ENCODE peak calls at places on chromosomes 5 and 9, in six cellular contexts. Z is activated CD8-positive, alpha-beta T cell treated with anti-CD3 and anti-CD28 coated beads for 36 hours; W is cardiac fibroblast; J is A549; F is erythroblast; T is fibroblast of the aortic adventitia. D is an unnamed sample.

GRCh38 chr5:172334641-172335040 is 51.1 kb upstream of the UBTD2 start:
- DNase-seq in Z (no peak), W (no peak), J (no peak), F (no peak), T (no peak), D (no peak)

GRCh38 chr9:116815828-116816227 is 128.7 kb downstream of the TRIM32 start:
- DNase-seq in Z (no peak), W (no peak), J (no peak), F (no peak), T (no peak), D (no peak)

GRCh38 chr9:117718085-117718484 is 13.9 kb downstream of the TLR4 start:
- DNase-seq in Z (peak; percentile 7), W (peak; percentile 52), J (no peak), F (no peak), T (peak; percentile 42), D (peak; percentile 62)

GRCh38 chr9:70506159-70506558 is 91.7 kb upstream of the KLF9 start:
- DNase-seq in Z (no peak), W (no peak), J (no peak), F (no peak), T (no peak), D (peak; percentile 68)

GRCh38 chr5:35212006-35212982 is 18.0 kb downstream of the PRLR start:
- DNase-seq in Z (no peak), W (no peak), J (no peak), F (no peak), T (no peak), D (no peak)

GRCh38 chr9:123339666-123340414 is 16.2 kb upstream of the CRB2 start:
- DNase-seq in Z (peak; percentile 87), W (no peak), J (no peak), F (peak; percentile 24), T (no peak), D (no peak)

GRCh38 chr9:95626885-95627558 is 110.3 kb upstream of the PTCH1 start:
- DNase-seq in Z (peak; percentile 81), W (no peak), J (no peak), F (no peak), T (no peak), D (peak; percentile 21)

GRCh38 chr9:123941535-123942070 is 11.7 kb upstream of the DENND1A start:
- DNase-seq in Z (no peak), W (no peak), J (no peak), F (no peak), T (no peak), D (no peak)

GRCh38 chr9:133507246-133507965 is 17.4 kb downstream of the MYMK start:
- DNase-seq in Z (no peak), W (no peak), J (no peak), F (no peak), T (no peak), D (no peak)

GRCh38 chr9:92964607-92964975 is 17.3 kb downstream of the FGD3 start:
- DNase-seq in Z (no peak), W (no peak), J (no peak), F (no peak), T (no peak), D (no peak)

D was measured in mesenchymal stem cell.